ENCODE peak calls at places on chromosomes 2 and 18, in six cellular contexts. One of them, this sample, is unnamed.

GRCh38 chr2:70977605-70978205 is 725 bp upstream of the ANKRD53 start:
- DNase-seq in IMR-90: peak
- DNase-seq in tibial nerve: peak
- DNase-seq in fibroblast of pulmonary artery: peak
- DNase-seq in NB4: no peak
- DNase-seq in lower leg skin: peak
- DNase-seq in this sample: peak

GRCh38 chr2:3142210-3142609 is 235.4 kb downstream of the EIPR1 start:
- DNase-seq in lower leg skin: no peak
- DNase-seq in IMR-90: no peak
- DNase-seq in NB4: no peak
- DNase-seq in tibial nerve: no peak
- DNase-seq in fibroblast of pulmonary artery: no peak
- DNase-seq in this sample: no peak

GRCh38 chr2:132936261-132936660 is 266.3 kb upstream of the LYPD1 start:
- DNase-seq in IMR-90: peak
- DNase-seq in NB4: no peak
- DNase-seq in fibroblast of pulmonary artery: peak
- DNase-seq in tibial nerve: no peak
- DNase-seq in lower leg skin: no peak
- DNase-seq in this sample: no peak

GRCh38 chr2:18483896-18484295 is 76.6 kb downstream of the RDH14 start:
- DNase-seq in NB4: no peak
- DNase-seq in fibroblast of pulmonary artery: peak
- DNase-seq in lower leg skin: peak
- DNase-seq in tibial nerve: no peak
- DNase-seq in IMR-90: peak
- DNase-seq in this sample: peak

GRCh38 chr18:28176674-28176932 is 327 bp downstream of the CDH2 start:
- DNase-seq in lower leg skin: no peak
- DNase-seq in IMR-90: no peak
- DNase-seq in tibial nerve: no peak
- DNase-seq in NB4: no peak
- DNase-seq in fibroblast of pulmonary artery: no peak
- DNase-seq in this sample: no peak

GRCh38 chr2:219831957-219832356 is 204.5 kb downstream of the SLC4A3 start:
- DNase-seq in tibial nerve: no peak
- DNase-seq in lower leg skin: no peak
- DNase-seq in fibroblast of pulmonary artery: no peak
- DNase-seq in NB4: no peak
- DNase-seq in IMR-90: no peak
- DNase-seq in this sample: no peak

GRCh38 chr2:11446733-11447248 is 19.2 kb downstream of the E2F6 start:
- DNase-seq in tibial nerve: no peak
- DNase-seq in fibroblast of pulmonary artery: peak
- DNase-seq in IMR-90: peak
- DNase-seq in lower leg skin: peak
- DNase-seq in NB4: peak
- DNase-seq in this sample: peak

GRCh38 chr2:229416116-229416694 is 145.1 kb upstream of the PID1 start:
- DNase-seq in IMR-90: peak
- DNase-seq in lower leg skin: peak
- DNase-seq in fibroblast of pulmonary artery: peak
- DNase-seq in tibial nerve: peak
- DNase-seq in NB4: peak
- DNase-seq in this sample: peak

GRCh38 chr2:142724713-142725349 is 152.6 kb upstream of the KYNU start:
- DNase-seq in IMR-90: no peak
- DNase-seq in NB4: no peak
- DNase-seq in fibroblast of pulmonary artery: no peak
- DNase-seq in tibial nerve: no peak
- DNase-seq in lower leg skin: no peak
- DNase-seq in this sample: no peak

GRCh38 chr2:40535891-40536290 is 84.0 kb upstream of the SLC8A1 start:
- DNase-seq in NB4: no peak
- DNase-seq in tibial nerve: no peak
- DNase-seq in lower leg skin: no peak
- DNase-seq in IMR-90: no peak
- DNase-seq in fibroblast of pulmonary artery: no peak
- DNase-seq in this sample: no peak

GRCh38 chr2:19630921-19631320 is 270.9 kb downstream of the TTC32 start:
- DNase-seq in lower leg skin: no peak
- DNase-seq in IMR-90: no peak
- DNase-seq in fibroblast of pulmonary artery: no peak
- DNase-seq in NB4: no peak
- DNase-seq in tibial nerve: no peak
- DNase-seq in this sample: no peak

DNA sequence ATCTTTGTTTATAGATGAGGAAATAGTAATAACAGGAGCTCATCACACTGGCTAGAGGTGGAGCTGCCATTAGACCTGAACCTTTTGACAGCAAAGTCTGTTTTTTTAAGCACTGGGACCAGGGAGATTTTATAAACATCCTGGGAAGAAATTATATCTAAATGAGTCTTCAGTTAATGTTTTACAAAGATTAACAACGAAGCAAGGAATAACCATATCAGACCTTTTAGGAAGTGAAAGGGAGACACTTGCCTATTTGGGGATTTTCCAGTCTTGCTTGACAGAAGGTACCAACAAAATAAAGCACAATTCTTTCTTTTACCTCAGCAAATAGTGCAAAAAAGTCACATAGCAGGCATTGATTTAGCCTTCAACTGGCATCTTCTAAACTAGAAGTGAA is 777.0 kb downstream of the CPS1 start:
- DNase-seq in NB4: no peak
- DNase-seq in fibroblast of pulmonary artery: no peak
- DNase-seq in IMR-90: no peak
- DNase-seq in lower leg skin: no peak
- DNase-seq in tibial nerve: no peak
- DNase-seq in this sample: no peak
- H3K4me3 ChIP-seq in NB4: no peak
- H3K4me3 ChIP-seq in fibroblast of pulmonary artery: no peak
- H3K4me3 ChIP-seq in IMR-90: no peak
- H3K4me3 ChIP-seq in lower leg skin: no peak
- H3K4me3 ChIP-seq in tibial nerve: no peak
- H3K4me3 ChIP-seq in this sample: no peak

GRCh38 chr2:68776124-68776523 is 41.5 kb downstream of the ARHGAP25 start:
- DNase-seq in lower leg skin: no peak
- DNase-seq in NB4: peak
- DNase-seq in IMR-90: no peak
- DNase-seq in fibroblast of pulmonary artery: no peak
- DNase-seq in tibial nerve: no peak
- DNase-seq in this sample: no peak
- TF ChIP-seq CTCF in lower leg skin: no peak
- TF ChIP-seq CTCF in NB4: peak
- TF ChIP-seq CTCF in IMR-90: peak
- TF ChIP-seq CTCF in fibroblast of pulmonary artery: peak
- TF ChIP-seq CTCF in tibial nerve: no peak
- TF ChIP-seq CTCF in this sample: no peak

GRCh38 chr2:29218550-29219125 is 103.4 kb downstream of the CLIP4 start:
- DNase-seq in NB4: no peak
- DNase-seq in tibial nerve: no peak
- DNase-seq in lower leg skin: no peak
- DNase-seq in IMR-90: no peak
- DNase-seq in fibroblast of pulmonary artery: no peak
- DNase-seq in this sample: no peak
- H3K4me3 ChIP-seq in NB4: no peak
- H3K4me3 ChIP-seq in tibial nerve: no peak
- H3K4me3 ChIP-seq in lower leg skin: no peak
- H3K4me3 ChIP-seq in IMR-90: no peak
- H3K4me3 ChIP-seq in fibroblast of pulmonary artery: no peak
- H3K4me3 ChIP-seq in this sample: no peak

GRCh38 chr2:72423766-72424165 is 276.1 kb upstream of the CYP26B1 start:
- DNase-seq in IMR-90: no peak
- DNase-seq in fibroblast of pulmonary artery: no peak
- DNase-seq in tibial nerve: no peak
- DNase-seq in NB4: no peak
- DNase-seq in lower leg skin: no peak
- DNase-seq in this sample: peak

GRCh38 chr2:72427022-72427861 is 279.6 kb upstream of the CYP26B1 start:
- DNase-seq in fibroblast of pulmonary artery: no peak
- DNase-seq in NB4: no peak
- DNase-seq in IMR-90: no peak
- DNase-seq in tibial nerve: no peak
- DNase-seq in lower leg skin: no peak
- DNase-seq in this sample: no peak

GRCh38 chr2:72431737-72432136 is 284.1 kb upstream of the CYP26B1 start:
- DNase-seq in NB4: no peak
- DNase-seq in lower leg skin: no peak
- DNase-seq in IMR-90: no peak
- DNase-seq in fibroblast of pulmonary artery: no peak
- DNase-seq in tibial nerve: no peak
- DNase-seq in this sample: no peak

GRCh38 chr2:72425996-72426395 is 278.3 kb upstream of the CYP26B1 start:
- DNase-seq in NB4: no peak
- DNase-seq in fibroblast of pulmonary artery: no peak
- DNase-seq in lower leg skin: no peak
- DNase-seq in IMR-90: no peak
- DNase-seq in tibial nerve: no peak
- DNase-seq in this sample: no peak
- TF ChIP-seq CTCF in NB4: no peak
- TF ChIP-seq CTCF in fibroblast of pulmonary artery: no peak
- TF ChIP-seq CTCF in lower leg skin: no peak
- TF ChIP-seq CTCF in IMR-90: no peak
- TF ChIP-seq CTCF in tibial nerve: no peak
- TF ChIP-seq CTCF in this sample: no peak

DNA sequence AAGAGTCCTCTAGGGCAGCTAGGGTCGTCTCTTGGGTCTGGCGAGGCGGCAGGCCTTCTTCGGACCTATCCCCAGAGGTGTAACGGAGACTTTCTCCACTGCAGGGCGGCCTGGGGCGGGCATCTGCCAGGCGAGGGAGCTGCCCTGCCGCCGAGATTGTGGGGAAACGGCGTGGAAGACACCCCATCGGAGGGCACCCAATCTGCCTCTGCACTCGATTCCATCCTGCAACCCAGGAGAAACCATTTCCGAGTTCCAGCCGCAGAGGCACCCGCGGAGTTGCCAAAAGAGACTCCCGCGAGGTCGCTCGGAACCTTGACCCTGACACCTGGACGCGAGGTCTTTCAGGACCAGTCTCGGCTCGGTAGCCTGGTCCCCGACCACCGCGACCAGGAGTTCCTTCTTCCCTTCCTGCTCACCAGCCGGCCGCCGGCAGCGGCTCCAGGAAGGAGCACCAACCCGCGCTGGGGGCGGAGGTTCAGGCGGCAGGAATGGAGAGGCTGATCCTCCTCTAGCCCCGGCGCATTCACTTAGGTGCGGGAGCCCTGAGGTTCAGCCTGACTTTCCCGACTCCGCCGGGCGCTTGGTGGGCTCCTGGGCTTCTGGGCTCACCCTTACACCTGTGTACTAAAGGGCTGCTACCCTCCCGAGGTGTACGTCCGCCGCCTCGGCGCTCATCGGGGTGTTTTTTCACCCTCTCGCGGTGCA is 8.2 kb downstream of the SIX2 start:
- DNase-seq in NB4: peak
- DNase-seq in IMR-90: no peak
- DNase-seq in fibroblast of pulmonary artery: peak
- DNase-seq in lower leg skin: no peak
- DNase-seq in tibial nerve: no peak
- DNase-seq in this sample: no peak
- H3K4me3 ChIP-seq in NB4: no peak
- H3K4me3 ChIP-seq in IMR-90: no peak
- H3K4me3 ChIP-seq in fibroblast of pulmonary artery: peak
- H3K4me3 ChIP-seq in lower leg skin: no peak
- H3K4me3 ChIP-seq in tibial nerve: peak
- H3K4me3 ChIP-seq in this sample: no peak

GRCh38 chr2:106562826-106563594 is 75.8 kb downstream of the CD8B2 start:
- DNase-seq in NB4: no peak
- DNase-seq in tibial nerve: no peak
- DNase-seq in fibroblast of pulmonary artery: no peak
- DNase-seq in lower leg skin: no peak
- DNase-seq in IMR-90: no peak
- DNase-seq in this sample: no peak
- TF ChIP-seq CTCF in NB4: no peak
- TF ChIP-seq CTCF in tibial nerve: peak
- TF ChIP-seq CTCF in fibroblast of pulmonary artery: peak
- TF ChIP-seq CTCF in lower leg skin: no peak
- TF ChIP-seq CTCF in IMR-90: peak
- TF ChIP-seq CTCF in this sample: no peak